ENCODE peak calls at places on chromosome X, in six cellular contexts. K is fibroblast of pulmonary artery; D is cardiac fibroblast; V is NCI-H1694 treated with DMSO at 0.1 percent for 48 hours; A is A172; N is activated CD4-positive, alpha-beta T cell treated with anti-CD3 and anti-CD28 coated beads, Interleukin-2, amount 50 U/mL, for 1 hour. R is an unnamed sample.

GRCh38 chrX:132004728-132005127 is 18.4 kb upstream of the STK26 start:
- DNase-seq in K (no peak), D (peak), V (no peak), N (no peak), A (no peak), R (no peak)

GRCh38 chrX:150642421-150642820 is 50.8 kb upstream of the MTMR1 start:
- DNase-seq in N (no peak), D (no peak), V (no peak), A (no peak), K (no peak), R (no peak)

GRCh38 chrX:56798866-56799864 is 70.1 kb downstream of the NBDY start:
- DNase-seq in D (no peak), A (no peak), N (no peak), K (no peak), V (no peak), R (peak)

GRCh38 chrX:9628779-9629493 is 136.7 kb downstream of the GPR143 start:
- DNase-seq in V (no peak), A (no peak), D (no peak), N (no peak), K (no peak), R (no peak)

GRCh38 chrX:77160301-77160700 is 286.9 kb upstream of the FGF16 start:
- DNase-seq in N (peak), V (no peak), D (peak), A (no peak), K (peak), R (no peak)

GRCh38 chrX:18294893-18295292 is 59.6 kb downstream of the SCML2 start:
- DNase-seq in N (no peak), V (no peak), D (no peak), A (no peak), K (no peak), R (no peak)

GRCh38 chrX:118941147-118941546 is 33.3 kb upstream of the LONRF3 start:
- DNase-seq in V (no peak), N (no peak), A (no peak), K (no peak), D (no peak), R (no peak)

GRCh38 chrX:120302434-120302833 is 8.8 kb downstream of the TMEM255A start:
- DNase-seq in A (no peak), N (no peak), K (no peak), D (no peak), V (no peak), R (no peak)

GRCh38 chrX:43817454-43817853 is 64.8 kb downstream of the MAOB start:
- DNase-seq in D (no peak), K (no peak), N (no peak), V (no peak), A (no peak), R (no peak)

GRCh38 chrX:154840856-154841255 is 6.4 kb upstream of the SMIM9 start:
- DNase-seq in A (peak), N (no peak), K (peak), D (peak), V (peak), R (peak)

GRCh38 chrX:131068945-131069719 is 11.0 kb downstream of the ARHGAP36 start:
- DNase-seq in N (no peak), D (peak), V (peak), A (peak), K (peak), R (peak)

GRCh38 chrX:129637217-129638109 is 17.3 kb downstream of the APLN start:
- DNase-seq in N (peak), K (peak), D (peak), A (peak), V (peak), R (peak)

GRCh38 chrX:154605566-154605965 is 13.5 kb downstream of the CTAG1B start:
- DNase-seq in K (no peak), D (no peak), V (no peak), A (no peak), N (no peak), R (no peak)

GRCh38 chrX:70454441-70455365 is 10.1 kb downstream of the DLG3 start:
- DNase-seq in A (no peak), V (peak), K (peak), D (peak), N (peak), R (peak)

GRCh38 chrX:137573356-137574101 is 7.6 kb downstream of the ZIC3 start:
- DNase-seq in D (no peak), V (no peak), K (no peak), A (no peak), N (no peak), R (no peak)

GRCh38 chrX:139299309-139299708 is 231.2 kb upstream of the F9 start:
- DNase-seq in K (no peak), V (no peak), N (no peak), D (no peak), A (no peak), R (no peak)

GRCh38 chrX:148530464-148531077 is 30.2 kb downstream of the AFF2 start:
- DNase-seq in D (peak), V (no peak), K (peak), N (no peak), A (peak), R (peak)

GRCh38 chrX:41273638-41274037 is 60.3 kb upstream of the DDX3X start:
- DNase-seq in V (no peak), N (no peak), D (peak), A (peak), K (peak), R (no peak)

R was measured in fibroblast of villous mesenchyme.